ENCODE peak calls at places on chromosomes 13 and 19, in seven cellular contexts. B is GM12878, A is K562, K is WTC11, P is H1, O is HepG2, Y is HCT116. H is an unnamed sample.

GRCh38 chr13:40564342-40564997 is 102.0 kb downstream of the FOXO1 start:
- DNase-seq in B (peak; percentile 24), A (no peak), K (no peak), P (no peak), O (peak; percentile 96), Y (no peak), H (no peak)

GRCh38 chr19:3250675-3251074 is 26.2 kb downstream of the CELF5 start:
- DNase-seq in B (no peak), A (peak; percentile 71), K (peak; percentile 45), P (no peak), O (peak; percentile 13), Y (peak; percentile 42), H (peak; percentile 64)

GRCh38 chr13:107866007-107866665 is 349.2 kb downstream of the LIG4 start:
- DNase-seq in B (no peak), A (peak; percentile 59), K (peak; percentile 47), P (no peak), O (no peak), Y (no peak), H (no peak)

GRCh38 chr13:108225440-108225839 is 7.2 kb downstream of the ABHD13 start:
- DNase-seq in B (no peak), A (no peak), K (no peak), P (no peak), O (no peak), Y (no peak), H (no peak)

GRCh38 chr19:30084390-30084819 is 142.4 kb downstream of the URI1 start:
- DNase-seq in B (no peak), A (no peak), K (no peak), P (no peak), O (no peak), Y (no peak), H (no peak)

GRCh38 chr13:40762849-40763248 is 8.1 kb downstream of the MRPS31 start:
- DNase-seq in B (no peak), A (no peak), K (no peak), P (no peak), O (no peak), Y (no peak), H (no peak)

GRCh38 chr19:34128558-34129250 is 43.6 kb upstream of the LSM14A start:
- DNase-seq in B (no peak), A (no peak), K (no peak), P (no peak), O (no peak), Y (no peak), H (no peak)

GRCh38 chr13:39095500-39095899 is 57.2 kb downstream of the NHLRC3 start:
- DNase-seq in B (no peak), A (no peak), K (no peak), P (no peak), O (no peak), Y (no peak), H (no peak)

GRCh38 chr19:50362656-50363424 is 2.6 kb downstream of the NAPSA start:
- DNase-seq in B (no peak), A (peak; percentile 41), K (no peak), P (no peak), O (no peak), Y (no peak), H (no peak)

GRCh38 chr19:50359432-50359818 is 6.0 kb downstream of the NAPSA start:
- DNase-seq in B (no peak), A (no peak), K (no peak), P (no peak), O (no peak), Y (no peak), H (no peak)

GRCh38 chr19:50358483-50359431 is 6.7 kb downstream of the NAPSA start:
- DNase-seq in B (peak; percentile 48), A (peak; percentile 95), K (no peak), P (no peak), O (no peak), Y (no peak), H (no peak)

GRCh38 chr19:50362030-50362412 is 3.4 kb downstream of the NAPSA start:
- DNase-seq in B (no peak), A (no peak), K (no peak), P (no peak), O (no peak), Y (no peak), H (no peak)

DNA sequence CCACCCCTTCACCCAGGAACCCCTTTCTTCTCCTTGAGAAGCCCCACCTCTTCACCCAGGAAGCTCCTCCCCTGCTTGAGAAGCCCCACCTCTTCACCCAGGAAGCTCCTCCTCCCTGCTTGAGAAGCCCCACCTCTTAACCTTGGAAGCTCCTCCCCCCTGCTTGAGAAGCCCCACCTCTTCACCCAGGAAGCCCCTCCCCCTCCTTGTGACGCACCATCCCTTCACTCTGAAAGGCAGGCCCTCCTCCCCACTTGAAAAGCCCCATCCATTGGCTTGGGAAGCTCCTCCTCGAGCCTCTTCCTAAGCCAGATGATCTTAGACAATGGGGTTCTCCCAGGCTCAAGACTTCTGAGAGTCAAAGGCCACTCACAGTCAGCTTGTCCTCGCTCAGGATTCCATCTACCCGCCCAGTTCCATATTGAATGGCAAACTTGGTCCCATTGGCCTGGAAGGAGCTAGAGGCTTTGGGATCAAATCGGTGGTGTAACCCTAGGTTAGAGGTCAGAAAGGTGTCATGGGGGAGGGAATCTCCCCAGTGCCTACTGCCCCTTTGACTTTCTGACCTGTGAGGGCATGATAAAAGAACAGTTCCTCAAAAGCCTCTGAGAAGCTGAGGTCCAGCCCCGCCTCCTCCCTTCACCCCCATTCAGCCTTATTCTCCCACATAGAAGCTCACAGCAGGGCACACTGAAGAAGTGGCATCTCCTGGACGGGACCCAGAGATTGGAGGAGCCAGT is 4.0 kb downstream of the NAPSA start:
- DNase-seq in B (no peak), A (peak; percentile 83), K (peak; percentile 36), P (no peak), O (no peak), Y (peak; percentile 37), H (peak; percentile 42)
- TF ChIP-seq SP1 in B (no peak), A (peak; percentile 77), K (no peak), P (no peak), O (no peak), Y (no peak), H (no peak)

GRCh38 chr13:43057653-43058317 is 34.4 kb downstream of the DNAJC15 start:
- DNase-seq in B (no peak), A (no peak), K (peak; percentile 23), P (no peak), O (peak; percentile 97), Y (peak; percentile 68), H (no peak)

GRCh38 chr13:43061496-43062280 is 38.3 kb downstream of the DNAJC15 start:
- DNase-seq in B (no peak), A (no peak), K (no peak), P (no peak), O (no peak), Y (no peak), H (no peak)

GRCh38 chr13:43058836-43059235 is 35.5 kb downstream of the DNAJC15 start:
- DNase-seq in B (no peak), A (no peak), K (no peak), P (no peak), O (no peak), Y (no peak), H (no peak)

GRCh38 chr13:43054803-43055802 is 31.7 kb downstream of the DNAJC15 start:
- DNase-seq in B (no peak), A (no peak), K (peak; percentile 50), P (no peak), O (peak; percentile 75), Y (no peak), H (peak; percentile 45)

GRCh38 chr13:43058318-43058674 is 34.9 kb downstream of the DNAJC15 start:
- DNase-seq in B (no peak), A (no peak), K (peak; percentile 23), P (no peak), O (peak; percentile 46), Y (peak; percentile 87), H (peak; percentile 24)
- TF ChIP-seq SP1 in B (no peak), A (no peak), K (no peak), P (no peak), O (no peak), Y (peak; percentile 75), H (no peak)

GRCh38 chr19:17075860-17076538 is 422 bp downstream of the MYO9B start:
- DNase-seq in B (no peak), A (peak; percentile 68), K (no peak), P (no peak), O (no peak), Y (no peak), H (no peak)
- TF ChIP-seq SP1 in B (no peak), A (no peak), K (no peak), P (no peak), O (no peak), Y (no peak), H (no peak)

GRCh38 chr19:6091771-6092291 is 18.5 kb downstream of the RFX2 start:
- DNase-seq in B (no peak), A (no peak), K (no peak), P (no peak), O (no peak), Y (no peak), H (no peak)
- TF ChIP-seq SP1 in B (no peak), A (no peak), K (no peak), P (no peak), O (no peak), Y (no peak), H (no peak)

H was measured in HEK293T.